ENCODE peak calls at places on chromosomes 11 and 22, in five cellular contexts. G is gastrocnemius medialis, C is tibial nerve, I is OCI-LY7, U is heart left ventricle. O is an unnamed sample.

GRCh38 chr11:122984186-122985011 is 2.8 kb upstream of the BSX start:
- DNase-seq in G (no peak), C (no peak), I (no peak), U (no peak), O (no peak)

GRCh38 chr11:64810891-64811272 is 531 bp upstream of the MEN1 start:
- DNase-seq in G (no peak), C (no peak), I (no peak), U (no peak), O (no peak)

GRCh38 chr22:42001127-42001526 is 2.5 kb downstream of the WBP2NL start:
- DNase-seq in G (no peak), C (no peak), I (no peak), U (no peak), O (no peak)

GRCh38 chr22:36439481-36440271 is 41.8 kb downstream of the TXN2 start:
- DNase-seq in G (no peak), C (no peak), I (no peak), U (peak; percentile 65), O (no peak)

GRCh38 chr11:32830413-32830738 is 649 bp downstream of the PRRG4 start:
- DNase-seq in G (no peak), C (no peak), I (no peak), U (no peak), O (no peak)

GRCh38 chr22:19766506-19767426 is 6.2 kb downstream of the TBX1 start:
- DNase-seq in G (peak; percentile 65), C (no peak), I (peak; percentile 60), U (no peak), O (peak; percentile 57)

GRCh38 chr11:126113515-126113957 is 50.9 kb upstream of the CDON start:
- DNase-seq in G (peak; percentile 96), C (peak; percentile 71), I (no peak), U (peak; percentile 84), O (peak; percentile 95)

GRCh38 chr11:63589000-63589399 is 25.2 kb downstream of the PLAAT3 start:
- DNase-seq in G (no peak), C (no peak), I (no peak), U (no peak), O (no peak)

GRCh38 chr22:44583076-44583760 is 85.2 kb upstream of the RTL6 start:
- DNase-seq in G (no peak), C (no peak), I (no peak), U (peak; percentile 10), O (peak; percentile 35)

GRCh38 chr22:43343262-43343988 is at the start of gene SCUBE1:
- DNase-seq in G (peak; percentile 20), C (peak; percentile 56), I (no peak), U (peak; percentile 56), O (no peak)

GRCh38 chr11:34466802-34467488 is 28.2 kb downstream of the CAT start:
- DNase-seq in G (no peak), C (no peak), I (no peak), U (no peak), O (no peak)

GRCh38 chr11:133399855-133400625 is 132.3 kb downstream of the OPCML start:
- DNase-seq in G (no peak), C (no peak), I (no peak), U (no peak), O (no peak)

GRCh38 chr11:133402551-133402950 is 129.8 kb downstream of the OPCML start:
- DNase-seq in G (no peak), C (no peak), I (no peak), U (no peak), O (no peak)

GRCh38 chr11:133408402-133408801 is 123.9 kb downstream of the OPCML start:
- DNase-seq in G (no peak), C (no peak), I (no peak), U (no peak), O (no peak)

GRCh38 chr11:133406493-133406892 is 125.8 kb downstream of the OPCML start:
- DNase-seq in G (no peak), C (no peak), I (no peak), U (no peak), O (no peak)

DNA sequence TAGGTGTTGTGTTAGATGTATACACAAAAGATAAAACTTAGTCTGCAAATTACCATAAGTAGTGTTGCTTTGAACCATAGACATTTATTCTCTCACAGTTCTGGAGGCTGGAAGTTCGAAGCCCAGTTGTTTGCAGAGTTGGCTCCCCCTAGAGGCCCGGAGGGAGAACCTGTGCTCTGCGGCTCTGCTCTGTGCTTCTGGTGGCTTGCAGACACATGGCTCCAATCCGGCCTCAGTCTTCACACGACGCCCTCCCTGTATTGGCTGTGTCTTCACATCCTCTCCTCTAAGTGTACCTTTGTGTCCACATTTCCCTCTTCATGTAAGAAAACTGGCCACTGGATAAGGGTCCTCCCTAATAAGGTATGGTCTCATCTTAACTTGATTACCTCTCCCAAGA is 128.4 kb downstream of the OPCML start:
- DNase-seq in G (no peak), C (no peak), I (peak; percentile 13), U (no peak), O (no peak)
- TF ChIP-seq CTCF in G (no peak), C (no peak), I (peak; percentile 72), U (peak; percentile 3), O (no peak)

GRCh38 chr11:68565768-68566167 is 105.2 kb downstream of the PPP6R3 start:
- DNase-seq in G (peak; percentile 63), C (no peak), I (no peak), U (no peak), O (no peak)
- H3K36me3 ChIP-seq in G (no peaks in the 10 kb centered on the region), C (no peaks in the 10 kb centered on the region), I (peaks cover 98% of the 10 kb centered on the region), U (peaks cover 100% of the 10 kb centered on the region), O (peaks cover 71% of the 10 kb centered on the region)

GRCh38 chr11:10004526-10005113 is 289.4 kb downstream of the SBF2 start:
- DNase-seq in G (no peak), C (no peak), I (no peak), U (no peak), O (no peak)
- H3K9me3 ChIP-seq in G (no peaks in the 10 kb centered on the region), C (no peaks in the 10 kb centered on the region), I (no peaks in the 10 kb centered on the region), U (peaks cover 8% of the 10 kb centered on the region), O (no peaks in the 10 kb centered on the region)

DNA sequence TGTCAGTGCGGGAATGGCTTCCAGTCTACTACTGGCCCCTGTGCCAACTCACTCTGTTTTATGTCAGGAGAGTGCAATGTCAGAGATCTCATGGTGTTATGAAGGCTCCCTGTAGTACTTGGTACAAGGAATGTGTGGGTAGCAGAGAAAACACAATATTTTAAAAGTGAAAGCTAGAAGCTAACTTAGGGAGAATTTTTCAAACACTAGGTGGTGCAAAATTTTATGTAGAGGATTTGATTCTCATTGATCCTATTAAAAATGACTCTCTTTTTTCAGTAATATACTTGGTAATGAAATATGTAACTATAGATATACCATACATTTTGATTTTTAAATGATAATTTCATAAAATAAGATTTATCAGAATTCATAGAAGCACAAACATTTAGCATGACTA is 134.7 kb downstream of the JRKL start:
- DNase-seq in G (no peak), C (no peak), I (no peak), U (no peak), O (no peak)
- TF ChIP-seq CTCF in G (no peak), C (no peak), I (peak; percentile 41), U (no peak), O (no peak)

O was measured in tibial artery.